ENCODE peak calls at places on chromosome 2, in eight cellular contexts. V is activated CD8-positive, alpha-beta memory T cell treated with anti-CD3 and anti-CD28 coated beads for 48 hours; W is amniotic stem cell; F is pancreas; S is NCI-H446 treated with DMSO at 0.1 percent for 48 hours; E is activated CD4-positive, alpha-beta T cell treated with anti-CD3 and anti-CD28 coated beads for 1 hour; Y is NCI-H1694; O is T-helper 22 cell. T is an unnamed sample.

GRCh38 chr2:230899287-230899686 is 25.8 kb downstream of the GPR55 start:
- DNase-seq in V (no peak), W (no peak), F (peak), S (no peak), E (no peak), Y (no peak), O (no peak), T (no peak)

GRCh38 chr2:108944601-108945241 is 44.3 kb downstream of the EDAR start:
- DNase-seq in V (no peak), W (no peak), F (no peak), S (no peak), E (no peak), Y (no peak), O (no peak), T (no peak)

GRCh38 chr2:18559531-18559930 is 922 bp downstream of the RDH14 start:
- DNase-seq in V (no peak), W (no peak), F (no peak), S (no peak), E (no peak), Y (no peak), O (no peak), T (no peak)

GRCh38 chr2:229714736-229715541 is 584 bp upstream of the DNER start:
- DNase-seq in V (no peak), W (peak), F (peak), S (no peak), E (no peak), Y (no peak), O (no peak), T (peak)

GRCh38 chr2:6506311-6507258 is 359.1 kb downstream of the CMPK2 start:
- DNase-seq in V (no peak), W (peak), F (no peak), S (peak), E (no peak), Y (no peak), O (no peak), T (peak)

GRCh38 chr2:40034198-40034597 is 255.1 kb upstream of the THUMPD2 start:
- DNase-seq in V (no peak), W (peak), F (no peak), S (no peak), E (no peak), Y (no peak), O (no peak), T (peak)

GRCh38 chr2:227180286-227180685 is 15.9 kb downstream of the COL4A3 start:
- DNase-seq in V (no peak), W (no peak), F (no peak), S (no peak), E (no peak), Y (no peak), O (no peak), T (no peak)

GRCh38 chr2:189159717-189160116 is 19.8 kb downstream of the COL5A2 start:
- DNase-seq in V (no peak), W (no peak), F (no peak), S (no peak), E (no peak), Y (no peak), O (no peak), T (no peak)

GRCh38 chr2:29201979-29202378 is 86.8 kb downstream of the CLIP4 start:
- DNase-seq in V (no peak), W (no peak), F (no peak), S (no peak), E (no peak), Y (no peak), O (no peak), T (no peak)

GRCh38 chr2:234676109-234676858 is 179.4 kb upstream of the ARL4C start:
- DNase-seq in V (no peak), W (no peak), F (no peak), S (no peak), E (no peak), Y (no peak), O (no peak), T (no peak)

GRCh38 chr2:42923632-42924425 is 131.4 kb upstream of the HAAO start:
- DNase-seq in V (no peak), W (no peak), F (no peak), S (no peak), E (no peak), Y (no peak), O (no peak), T (no peak)

GRCh38 chr2:132978840-132979239 is 308.8 kb upstream of the LYPD1 start:
- DNase-seq in V (no peak), W (no peak), F (no peak), S (no peak), E (no peak), Y (no peak), O (no peak), T (no peak)

GRCh38 chr2:230542751-230543150 is 126.8 kb downstream of the SP100 start:
- DNase-seq in V (no peak), W (no peak), F (no peak), S (no peak), E (no peak), Y (no peak), O (no peak), T (no peak)

GRCh38 chr2:74199275-74199701 is 873 bp downstream of the MTHFD2 start:
- DNase-seq in V (no peak), W (no peak), F (no peak), S (no peak), E (no peak), Y (no peak), O (no peak), T (no peak)

GRCh38 chr2:98847853-98848252 is 88.2 kb downstream of the CRACDL start:
- DNase-seq in V (no peak), W (no peak), F (no peak), S (peak), E (no peak), Y (no peak), O (no peak), T (no peak)

GRCh38 chr2:128449226-128450061 is 130.8 kb upstream of the HS6ST1 start:
- DNase-seq in V (no peak), W (no peak), F (no peak), S (no peak), E (peak), Y (no peak), O (no peak), T (no peak)

GRCh38 chr2:164388511-164388910 is 232.8 kb downstream of the GRB14 start:
- DNase-seq in V (no peak), W (peak), F (no peak), S (no peak), E (no peak), Y (no peak), O (no peak), T (peak)

GRCh38 chr2:191582355-191582754 is 95.6 kb upstream of the NABP1 start:
- DNase-seq in V (no peak), W (peak), F (no peak), S (no peak), E (no peak), Y (no peak), O (no peak), T (peak)

GRCh38 chr2:27776097-27776496 is 4.6 kb downstream of the MRPL33 start:
- DNase-seq in V (no peak), W (no peak), F (no peak), S (no peak), E (no peak), Y (no peak), O (no peak), T (no peak)

GRCh38 chr2:72963423-72964145 is 46.3 kb downstream of the EMX1 start:
- DNase-seq in V (no peak), W (no peak), F (no peak), S (no peak), E (no peak), Y (no peak), O (no peak), T (no peak)

GRCh38 chr2:85799215-85799956 is 45.6 kb downstream of the ATOH8 start:
- DNase-seq in V (no peak), W (no peak), F (peak), S (no peak), E (no peak), Y (no peak), O (no peak), T (no peak)

GRCh38 chr2:25279091-25279651 is 62.6 kb downstream of the DNMT3A start:
- DNase-seq in V (no peak), W (no peak), F (no peak), S (peak), E (no peak), Y (no peak), O (no peak), T (no peak)

GRCh38 chr2:60882971-60883753 is 1.8 kb downstream of the REL start:
- DNase-seq in V (no peak), W (no peak), F (no peak), S (no peak), E (no peak), Y (no peak), O (no peak), T (no peak)

GRCh38 chr2:179268277-179268935 is 3.8 kb upstream of the SESTD1 start:
- DNase-seq in V (no peak), W (no peak), F (no peak), S (no peak), E (no peak), Y (no peak), O (no peak), T (no peak)

GRCh38 chr2:137336067-137336466 is 570.7 kb downstream of the THSD7B start:
- DNase-seq in V (no peak), W (no peak), F (no peak), S (no peak), E (no peak), Y (no peak), O (no peak), T (no peak)

GRCh38 chr2:27863146-27863545 is 27.0 kb downstream of the RBKS start:
- DNase-seq in V (no peak), W (no peak), F (no peak), S (no peak), E (no peak), Y (no peak), O (no peak), T (no peak)

GRCh38 chr2:44766777-44767176 is 174.7 kb upstream of the SIX3 start:
- DNase-seq in V (no peak), W (no peak), F (no peak), S (no peak), E (no peak), Y (no peak), O (no peak), T (no peak)

GRCh38 chr2:151771599-151772358 is 37.5 kb upstream of the NEB start:
- DNase-seq in V (no peak), W (no peak), F (no peak), S (no peak), E (no peak), Y (no peak), O (no peak), T (no peak)

T was measured in skeletal muscle cell.